ENCODE peak calls at places on chromosomes 3 and 15, in seven cellular contexts. N is GM13977, S is fibroblast of pulmonary artery, I is IMR-90, P is choroid plexus epithelial cell, J is body of pancreas, V is lower leg skin. G is an unnamed sample.

GRCh38 chr3:87361956-87362355 is 85.6 kb upstream of the POU1F1 start:
- DNase-seq in N (no peak), S (no peak), I (no peak), P (no peak), J (no peak), V (no peak), G (no peak)

GRCh38 chr3:42685891-42686820 is 819 bp downstream of the KLHL40 start:
- DNase-seq in N (no peak), S (no peak), I (no peak), P (no peak), J (no peak), V (peak; percentile 72), G (no peak)

GRCh38 chr3:31634485-31634884 is 101.8 kb downstream of the STT3B start:
- DNase-seq in N (no peak), S (peak; percentile 4), I (peak; percentile 70), P (peak; percentile 29), J (no peak), V (no peak), G (no peak)

GRCh38 chr15:67832031-67832551 is 6.8 kb downstream of the SKOR1 start:
- DNase-seq in N (peak; percentile 60), S (peak; percentile 57), I (peak; percentile 29), P (peak; percentile 50), J (no peak), V (no peak), G (no peak)

GRCh38 chr3:157618075-157618760 is 115.0 kb upstream of the VEPH1 start:
- DNase-seq in N (peak; percentile 59), S (peak; percentile 80), I (peak; percentile 71), P (peak; percentile 81), J (no peak), V (no peak), G (no peak)

GRCh38 chr3:50270841-50271240 is 1.9 kb downstream of the SEMA3B start:
- DNase-seq in N (no peak), S (no peak), I (no peak), P (no peak), J (no peak), V (no peak), G (no peak)

GRCh38 chr3:74651239-74651638 is 36.8 kb upstream of the CNTN3 start:
- DNase-seq in N (no peak), S (peak; percentile 65), I (peak; percentile 57), P (peak; percentile 82), J (no peak), V (no peak), G (no peak)

GRCh38 chr15:79316864-79317263 is 6.0 kb downstream of the TMED3 start:
- DNase-seq in N (no peak), S (no peak), I (no peak), P (no peak), J (no peak), V (no peak), G (no peak)

GRCh38 chr3:38578081-38578475 is 71.4 kb downstream of the SCN5A start:
- DNase-seq in N (no peak), S (no peak), I (no peak), P (no peak), J (no peak), V (peak; percentile 46), G (no peak)

GRCh38 chr3:136195258-136196063 is 674 bp downstream of the MSL2 start:
- DNase-seq in N (peak; percentile 86), S (peak; percentile 74), I (peak; percentile 64), P (peak; percentile 78), J (peak; percentile 69), V (peak; percentile 95), G (peak; percentile 51)

GRCh38 chr3:147157629-147158028 is 248.7 kb downstream of the ZIC4 start:
- DNase-seq in N (no peak), S (no peak), I (no peak), P (peak; percentile 6), J (no peak), V (no peak), G (no peak)

GRCh38 chr3:10303785-10304184 is 11.0 kb upstream of the GHRL start:
- DNase-seq in N (no peak), S (no peak), I (no peak), P (no peak), J (no peak), V (no peak), G (no peak)

GRCh38 chr3:161969867-161970266 is 473.3 kb downstream of the OTOL1 start:
- DNase-seq in N (no peak), S (peak; percentile 18), I (peak; percentile 25), P (peak; percentile 73), J (no peak), V (no peak), G (no peak)

GRCh38 chr15:62976301-62976842 is 66.2 kb upstream of the TPM1 start:
- DNase-seq in N (no peak), S (peak; percentile 30), I (peak; percentile 64), P (peak; percentile 62), J (no peak), V (no peak), G (no peak)

GRCh38 chr3:42101048-42101447 is 9.9 kb downstream of the TRAK1 start:
- DNase-seq in N (no peak), S (peak; percentile 86), I (peak; percentile 79), P (peak; percentile 81), J (no peak), V (peak; percentile 90), G (no peak)

GRCh38 chr3:20190991-20191390 is 5.0 kb upstream of the SGO1 start:
- DNase-seq in N (no peak), S (no peak), I (no peak), P (no peak), J (no peak), V (no peak), G (no peak)

GRCh38 chr3:171129827-171130226 is 103.3 kb upstream of the SLC2A2 start:
- DNase-seq in N (no peak), S (peak; percentile 39), I (peak; percentile 66), P (peak; percentile 46), J (no peak), V (no peak), G (no peak)

GRCh38 chr3:13345284-13345683 is 74.8 kb downstream of the NUP210 start:
- DNase-seq in N (no peak), S (no peak), I (no peak), P (no peak), J (no peak), V (no peak), G (no peak)

GRCh38 chr3:192935441-192935840 is 17.8 kb upstream of the MB21D2 start:
- DNase-seq in N (no peak), S (no peak), I (peak; percentile 83), P (peak; percentile 36), J (no peak), V (no peak), G (no peak)

GRCh38 chr3:147195896-147196295 is 210.4 kb downstream of the ZIC4 start:
- DNase-seq in N (no peak), S (no peak), I (peak; percentile 18), P (peak; percentile 19), J (no peak), V (no peak), G (no peak)

GRCh38 chr3:123335007-123335670 is 113.8 kb downstream of the ADCY5 start:
- DNase-seq in N (no peak), S (no peak), I (no peak), P (no peak), J (no peak), V (no peak), G (no peak)

GRCh38 chr3:186965141-186965879 is 35.0 kb downstream of the ST6GAL1 start:
- DNase-seq in N (peak; percentile 56), S (no peak), I (peak; percentile 24), P (no peak), J (no peak), V (no peak), G (no peak)

GRCh38 chr3:52532517-52532837 is 1.2 kb downstream of the NT5DC2 start:
- DNase-seq in N (peak; percentile 59), S (peak; percentile 76), I (peak; percentile 62), P (peak; percentile 63), J (no peak), V (peak; percentile 86), G (no peak)

GRCh38 chr3:45027406-45027805 is 1.3 kb downstream of the CLEC3B start:
- DNase-seq in N (no peak), S (no peak), I (no peak), P (no peak), J (no peak), V (no peak), G (no peak)

GRCh38 chr15:32855942-32856341 is 138.1 kb downstream of the GREM1 start:
- DNase-seq in N (no peak), S (peak; percentile 99), I (peak; percentile 100), P (peak; percentile 99), J (no peak), V (no peak), G (no peak)
- TF ChIP-seq CTCF in N (no peak), S (peak; percentile 21), I (peak; percentile 34), P (peak; percentile 19), J (no peak), V (no peak), G (no peak)

GRCh38 chr3:129653019-129653418 is 46.5 kb upstream of the PLXND1 start:
- DNase-seq in N (no peak), S (no peak), I (no peak), P (no peak), J (no peak), V (no peak), G (no peak)

GRCh38 chr3:129654126-129654525 is 47.6 kb upstream of the PLXND1 start:
- DNase-seq in N (no peak), S (peak; percentile 58), I (peak; percentile 68), P (peak; percentile 72), J (no peak), V (no peak), G (no peak)

GRCh38 chr3:129648331-129648730 is 41.9 kb upstream of the PLXND1 start:
- DNase-seq in N (no peak), S (no peak), I (no peak), P (no peak), J (no peak), V (no peak), G (no peak)

GRCh38 chr3:129651316-129652202 is 45.1 kb upstream of the PLXND1 start:
- DNase-seq in N (no peak), S (peak; percentile 74), I (peak; percentile 78), P (peak; percentile 84), J (no peak), V (no peak), G (no peak)

GRCh38 chr3:129650256-129650872 is 43.9 kb upstream of the PLXND1 start:
- DNase-seq in N (peak; percentile 56), S (peak; percentile 91), I (peak; percentile 84), P (peak; percentile 87), J (peak; percentile 64), V (peak; percentile 93), G (peak; percentile 43)
- TF ChIP-seq CTCF in N (peak; percentile 76), S (peak; percentile 72), I (peak; percentile 91), P (peak; percentile 81), J (peak; percentile 60), V (no peak), G (no peak)

GRCh38 chr3:27464646-27465045 is 19.5 kb downstream of the SLC4A7 start:
- DNase-seq in N (no peak), S (no peak), I (no peak), P (no peak), J (no peak), V (no peak), G (no peak)
- TF ChIP-seq CTCF in N (no peak), S (no peak), I (no peak), P (no peak), J (no peak), V (no peak), G (no peak)

GRCh38 chr15:58987501-58988010 is at the start of gene RNF111:
- DNase-seq in N (peak; percentile 92), S (peak; percentile 98), I (peak; percentile 97), P (peak; percentile 98), J (peak; percentile 89), V (peak; percentile 97), G (peak; percentile 79)
- TF ChIP-seq CTCF in N (no peak), S (no peak), I (no peak), P (no peak), J (no peak), V (no peak), G (no peak)